ENCODE peak calls at places on chromosomes 3 and 15, in five cellular contexts. O, L, N, R and V are unnamed samples.

GRCh38 chr3:88013592-88013991 is 45.2 kb downstream of the CGGBP1 start:
- DNase-seq in R (no peak), N (no peak), O (no peak), L (no peak), V (no peak)

GRCh38 chr3:136105044-136105443 is 91.1 kb downstream of the MSL2 start:
- DNase-seq in N (no peak), R (no peak), O (no peak), L (no peak), V (no peak)

GRCh38 chr15:57227899-57228298 is 148.4 kb upstream of the CGNL1 start:
- DNase-seq in N (peak; percentile 73), R (no peak), O (no peak), L (no peak), V (no peak)

GRCh38 chr3:186598108-186598784 is 14.6 kb upstream of the AHSG start:
- DNase-seq in L (no peak), R (no peak), O (no peak), N (peak; percentile 45), V (no peak)

GRCh38 chr3:53109822-53110771 is 20.1 kb downstream of the RFT1 start:
- DNase-seq in L (peak; percentile 64), O (peak; percentile 52), N (peak; percentile 74), R (no peak), V (peak; percentile 71)

GRCh38 chr3:177441813-177442646 is 244.7 kb upstream of the TBL1XR1 start:
- DNase-seq in N (no peak), R (no peak), L (no peak), O (no peak), V (no peak)

GRCh38 chr3:177676148-177676547 is 478.9 kb upstream of the TBL1XR1 start:
- DNase-seq in R (no peak), O (no peak), N (no peak), L (no peak), V (no peak)

GRCh38 chr3:5078151-5078550 is 43.9 kb upstream of the ARL8B start:
- DNase-seq in R (no peak), N (peak; percentile 66), O (peak; percentile 18), L (no peak), V (no peak)

GRCh38 chr3:50422153-50422552 is 62.8 kb upstream of the TMEM115 start:
- DNase-seq in L (no peak), O (no peak), R (no peak), N (no peak), V (no peak)

GRCh38 chr3:195897081-195897852 is 11.1 kb downstream of the TNK2 start:
- DNase-seq in L (no peak), O (peak; percentile 82), N (peak; percentile 74), R (no peak), V (no peak)

GRCh38 chr3:32249184-32249782 is 10.8 kb downstream of the CMTM8 start:
- DNase-seq in R (no peak), L (no peak), N (peak; percentile 76), O (peak; percentile 89), V (no peak)

DNA sequence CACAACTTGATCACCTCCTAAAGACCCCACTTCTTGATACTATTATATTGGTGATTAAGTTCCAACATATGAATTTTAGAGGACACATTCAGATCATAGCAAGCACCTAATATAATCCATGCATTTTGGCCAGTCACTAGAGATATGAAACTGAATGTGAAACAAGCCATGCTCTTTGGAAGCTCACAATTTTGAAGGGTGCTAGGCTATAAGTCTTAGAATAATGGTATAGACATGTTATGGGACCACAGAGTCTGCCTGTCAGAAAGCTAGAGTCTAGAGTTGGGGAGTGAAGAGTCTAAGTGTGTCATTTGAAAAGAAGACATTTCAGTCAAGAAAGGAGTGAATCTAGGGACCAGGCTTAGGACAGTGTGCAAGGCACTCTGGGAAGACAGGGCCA is 186.4 kb upstream of the SLC24A5 start:
- DNase-seq in O (no peak), L (no peak), R (no peak), N (no peak), V (no peak)
- H2BK15ac ChIP-seq in O (no peak overlapping the region), L (no peak overlapping the region), R (no peak overlapping the region), N (no peak overlapping the region), V (no peak overlapping the region)

DNA sequence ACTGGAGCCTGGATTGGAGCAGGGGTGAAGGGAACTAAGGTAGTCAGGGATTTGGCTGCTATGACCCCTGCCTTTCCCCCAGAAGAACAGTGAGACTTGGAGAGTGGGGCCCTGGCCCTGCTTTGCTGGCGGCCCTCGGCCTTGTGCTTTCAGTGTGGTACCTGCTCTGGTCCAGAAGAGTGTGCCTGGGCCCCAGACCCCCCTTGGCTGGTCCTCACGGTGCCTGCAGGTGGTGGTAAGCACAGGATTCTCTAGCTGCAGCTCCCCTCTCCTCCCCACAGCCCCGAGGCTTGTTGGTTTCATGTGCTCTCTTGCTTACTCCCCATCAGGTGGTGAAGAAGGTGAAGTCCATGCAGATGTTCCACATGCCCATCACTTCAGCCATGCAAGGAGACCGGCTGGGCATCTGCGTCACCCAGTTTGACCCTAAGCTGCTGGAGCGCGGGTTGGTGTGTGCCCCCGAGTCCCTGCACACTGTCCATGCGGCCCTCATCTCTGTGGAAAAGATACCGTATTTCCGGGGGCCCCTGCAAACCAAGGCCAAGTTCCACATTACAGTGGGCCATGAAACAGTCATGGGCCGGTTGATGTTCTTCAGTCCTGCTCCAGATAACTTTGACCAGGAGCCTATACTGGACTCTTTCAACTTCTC is 125.7 kb downstream of the DNAJB8 start:
- DNase-seq in N (no peak), L (no peak), O (no peak), R (no peak), V (no peak)
- H2AFZ ChIP-seq in N (no peak overlapping the region), L (no peak overlapping the region), O (no peak overlapping the region), R (no peak overlapping the region), V (no peak overlapping the region)

GRCh38 chr3:114712728-114713492 is 419.1 kb downstream of the TIGIT start:
- DNase-seq in O (no peak), R (no peak), L (no peak), N (no peak), V (no peak)
- H2BK15ac ChIP-seq in O (no peak overlapping the region), R (no peak overlapping the region), L (no peak overlapping the region), N (no peak overlapping the region), V (no peak overlapping the region)

GRCh38 chr3:179322481-179323196 is at the start of gene ZNF639:
- DNase-seq in L (peak; percentile 90), O (peak; percentile 92), R (peak; percentile 90), N (peak; percentile 82), V (peak; percentile 88)
- H2AFZ ChIP-seq in L (peak within 1 kb of the TSS; percentile 97), O (peak within 1 kb of the TSS; percentile 86), R (peak within 1 kb of the TSS; percentile 89), N (peak within 1 kb of the TSS; percentile 97), V (peak within 1 kb of the TSS; percentile 2)

DNA sequence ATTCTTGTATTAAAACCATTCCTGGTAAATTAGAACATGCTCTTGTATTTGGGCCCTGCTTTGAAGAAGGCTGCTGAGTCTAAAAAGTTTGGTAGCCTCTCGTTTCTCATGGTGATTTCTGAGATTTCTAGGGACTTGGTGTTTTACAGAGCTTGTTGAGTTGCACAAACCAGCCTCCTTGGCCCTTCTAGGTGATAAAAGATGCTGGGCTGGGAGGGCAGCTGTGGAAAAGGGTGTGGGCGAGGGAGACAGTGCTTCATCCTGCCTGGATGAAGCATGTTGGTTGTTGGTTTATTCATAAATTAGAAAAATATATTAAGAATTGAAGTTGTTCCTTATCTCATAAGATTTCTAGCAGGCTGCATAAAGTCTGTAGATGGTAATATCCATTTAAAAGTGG is 151.7 kb downstream of the IGF1R start:
- DNase-seq in O (no peak), L (no peak), N (no peak), R (no peak), V (no peak)
- H2BK15ac ChIP-seq in O (no peak overlapping the region), L (no peak overlapping the region), N (no peak overlapping the region), R (no peak overlapping the region), V (no peak overlapping the region)

GRCh38 chr15:51168700-51169099 is 74.0 kb upstream of the TNFAIP8L3 start:
- DNase-seq in O (no peak), N (no peak), R (no peak), L (no peak), V (no peak)

GRCh38 chr15:51160484-51160883 is 65.8 kb upstream of the TNFAIP8L3 start:
- DNase-seq in L (no peak), N (no peak), O (no peak), R (no peak), V (no peak)

GRCh38 chr15:51161491-51162260 is 67.0 kb upstream of the TNFAIP8L3 start:
- DNase-seq in R (no peak), N (no peak), L (no peak), O (no peak), V (no peak)

GRCh38 chr15:51163843-51164242 is 69.1 kb upstream of the TNFAIP8L3 start:
- DNase-seq in R (no peak), O (no peak), N (no peak), L (no peak), V (peak; percentile 36)

DNA sequence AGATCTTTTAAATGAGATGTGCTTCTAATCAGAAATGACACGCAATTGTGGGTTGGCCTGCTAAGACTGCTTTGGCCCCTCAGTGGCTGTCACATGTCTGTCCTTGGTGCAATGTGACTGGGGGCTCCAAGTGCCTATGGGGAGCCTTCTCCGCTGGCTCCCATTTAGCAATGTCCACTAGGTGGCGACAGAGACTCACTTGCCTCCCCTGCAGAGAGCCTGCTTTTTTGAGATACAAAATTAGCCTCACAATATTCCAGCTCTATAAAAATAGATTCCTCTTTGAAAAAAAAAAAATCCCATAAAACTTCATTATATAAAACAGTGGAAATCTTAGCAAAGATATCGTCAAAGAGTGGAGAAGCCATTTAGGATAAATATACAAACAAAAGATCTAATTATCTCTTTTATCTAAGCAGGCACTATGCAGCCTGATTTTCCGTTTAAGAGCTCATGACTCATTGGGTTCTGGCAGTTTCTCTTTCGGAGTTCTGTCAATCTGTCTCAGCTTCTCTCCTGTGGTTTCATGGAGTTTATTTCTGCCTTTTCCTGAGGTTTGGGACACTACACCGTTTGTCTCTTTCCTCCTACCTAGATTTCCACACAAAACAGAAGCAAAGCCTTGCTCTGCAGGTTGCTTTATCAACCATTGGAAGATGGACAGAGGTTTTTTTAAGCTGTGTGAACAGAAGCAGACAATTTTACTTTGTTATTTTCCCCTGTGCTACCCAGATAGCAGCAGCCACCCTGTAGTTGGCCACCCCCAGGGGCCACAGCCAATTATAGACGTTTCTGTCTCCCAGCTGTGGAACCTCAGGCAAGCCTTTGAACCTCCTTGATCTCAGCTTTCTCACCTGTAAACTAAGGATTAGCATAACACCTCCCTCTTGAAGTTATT is 68.4 kb upstream of the TNFAIP8L3 start:
- DNase-seq in L (peak; percentile 86), N (peak; percentile 72), O (peak; percentile 85), R (peak; percentile 71), V (peak; percentile 74)
- H2AFZ ChIP-seq in L (no peak overlapping the region), N (peak overlapping the region; percentile 16), O (no peak overlapping the region), R (no peak overlapping the region), V (no peak overlapping the region)

DNA sequence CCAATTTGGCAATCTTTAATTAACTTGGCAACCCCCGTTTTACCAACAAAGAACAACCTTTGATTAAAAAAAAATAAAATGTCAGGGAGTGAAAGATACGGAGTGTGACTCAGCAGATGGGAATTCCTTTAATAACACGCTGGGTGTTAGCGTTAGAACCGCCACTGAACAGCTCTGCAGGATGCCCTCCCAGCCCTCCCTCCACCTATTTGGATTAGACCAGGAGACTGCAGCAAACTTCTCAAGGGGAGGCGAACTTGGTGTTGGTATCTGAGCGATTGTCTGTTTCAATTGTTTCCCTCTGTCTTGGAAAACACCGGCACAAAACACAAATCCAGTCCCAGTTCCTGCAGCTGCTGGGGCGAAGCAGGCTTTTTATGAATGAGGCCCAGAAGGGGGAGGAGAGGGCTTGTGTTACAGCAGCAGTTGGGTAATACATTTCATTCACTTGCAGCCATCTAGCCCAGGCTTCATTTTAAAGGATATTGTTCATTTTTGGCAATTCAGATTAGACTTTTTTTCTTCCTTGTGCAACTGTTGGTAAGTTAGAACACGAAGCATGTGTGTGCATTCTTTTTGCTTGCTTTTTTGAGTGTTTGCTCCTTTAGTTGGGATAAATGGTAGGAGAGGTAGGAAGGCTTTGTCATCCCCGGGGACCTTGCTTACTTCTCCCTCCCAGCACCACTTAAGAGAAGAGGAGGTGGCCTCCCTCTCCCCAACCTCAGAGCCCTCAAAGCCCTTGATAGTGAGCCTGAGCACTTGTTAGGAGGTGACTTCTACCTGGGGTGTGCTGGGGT is 152.3 kb downstream of the IGF1R start:
- DNase-seq in R (peak; percentile 59), N (peak; percentile 86), O (peak; percentile 89), L (no peak), V (peak; percentile 83)
- H2BK15ac ChIP-seq in R (no peak overlapping the region), N (no peak overlapping the region), O (no peak overlapping the region), L (peak overlapping the region; percentile 36), V (no peak overlapping the region)